ENCODE peak calls at places on chromosomes 12 and 14, in seven cellular contexts. One of them, this sample, is unnamed.

GRCh38 chr14:36054353-36055051 is 122.0 kb downstream of the PTCSC3 start:
- DNase-seq in neural progenitor cell: no peak
- DNase-seq in NCI-H1694: no peak
- DNase-seq in HAP-1: no peak
- DNase-seq in left cardiac atrium: no peak
- DNase-seq in ureter: no peak
- DNase-seq in Ammon's horn: no peak
- DNase-seq in this sample: no peak

GRCh38 chr12:32918890-32919791 is 22.6 kb upstream of the PKP2 start:
- DNase-seq in HAP-1: peak; percentile 42
- DNase-seq in left cardiac atrium: no peak
- DNase-seq in Ammon's horn: peak; percentile 63
- DNase-seq in ureter: no peak
- DNase-seq in neural progenitor cell: peak; percentile 48
- DNase-seq in NCI-H1694: peak; percentile 71
- DNase-seq in this sample: no peak

GRCh38 chr12:108335349-108336119 is 3.6 kb downstream of the CMKLR1 start:
- DNase-seq in left cardiac atrium: no peak
- DNase-seq in HAP-1: no peak
- DNase-seq in neural progenitor cell: no peak
- DNase-seq in ureter: no peak
- DNase-seq in NCI-H1694: no peak
- DNase-seq in Ammon's horn: peak; percentile 49
- DNase-seq in this sample: no peak

GRCh38 chr12:30985814-30986452 is 59.4 kb downstream of the TSPAN11 start:
- DNase-seq in NCI-H1694: peak; percentile 66
- DNase-seq in Ammon's horn: peak; percentile 81
- DNase-seq in HAP-1: peak; percentile 70
- DNase-seq in neural progenitor cell: peak; percentile 76
- DNase-seq in left cardiac atrium: peak; percentile 62
- DNase-seq in ureter: peak; percentile 58
- DNase-seq in this sample: no peak

GRCh38 chr14:96888593-96888992 is 91.4 kb downstream of the VRK1 start:
- DNase-seq in ureter: no peak
- DNase-seq in neural progenitor cell: peak; percentile 73
- DNase-seq in NCI-H1694: peak; percentile 14
- DNase-seq in HAP-1: no peak
- DNase-seq in left cardiac atrium: no peak
- DNase-seq in Ammon's horn: no peak
- DNase-seq in this sample: no peak

GRCh38 chr12:52187206-52187605 is 4.6 kb downstream of the KRT80 start:
- DNase-seq in left cardiac atrium: no peak
- DNase-seq in ureter: no peak
- DNase-seq in NCI-H1694: no peak
- DNase-seq in Ammon's horn: no peak
- DNase-seq in neural progenitor cell: no peak
- DNase-seq in HAP-1: no peak
- DNase-seq in this sample: no peak

GRCh38 chr12:106032141-106032925 is 106.4 kb downstream of the NUAK1 start:
- DNase-seq in left cardiac atrium: no peak
- DNase-seq in ureter: no peak
- DNase-seq in HAP-1: peak; percentile 16
- DNase-seq in NCI-H1694: no peak
- DNase-seq in neural progenitor cell: no peak
- DNase-seq in Ammon's horn: no peak
- DNase-seq in this sample: no peak

GRCh38 chr12:5965950-5966383 is 20.9 kb upstream of the ANO2 start:
- DNase-seq in NCI-H1694: peak; percentile 30
- DNase-seq in left cardiac atrium: peak; percentile 60
- DNase-seq in ureter: no peak
- DNase-seq in Ammon's horn: peak; percentile 65
- DNase-seq in neural progenitor cell: peak; percentile 84
- DNase-seq in HAP-1: peak; percentile 76
- DNase-seq in this sample: no peak

GRCh38 chr12:49201595-49202295 is 12.9 kb upstream of the TUBA1A start:
- DNase-seq in ureter: no peak
- DNase-seq in HAP-1: peak; percentile 66
- DNase-seq in Ammon's horn: no peak
- DNase-seq in NCI-H1694: no peak
- DNase-seq in neural progenitor cell: peak; percentile 54
- DNase-seq in left cardiac atrium: peak; percentile 31
- DNase-seq in this sample: no peak

GRCh38 chr12:109998904-109999648 is at the start of gene ANKRD13A:
- DNase-seq in ureter: peak; percentile 95
- DNase-seq in Ammon's horn: peak; percentile 96
- DNase-seq in NCI-H1694: peak; percentile 58
- DNase-seq in HAP-1: peak; percentile 92
- DNase-seq in left cardiac atrium: peak; percentile 91
- DNase-seq in neural progenitor cell: peak; percentile 93
- DNase-seq in this sample: peak; percentile 75

GRCh38 chr14:64725360-64725815 is 21.2 kb downstream of the PLEKHG3 start:
- DNase-seq in HAP-1: peak; percentile 59
- DNase-seq in left cardiac atrium: no peak
- DNase-seq in Ammon's horn: no peak
- DNase-seq in ureter: no peak
- DNase-seq in neural progenitor cell: peak; percentile 75
- DNase-seq in NCI-H1694: no peak
- DNase-seq in this sample: no peak

GRCh38 chr12:26434299-26434915 is 239.0 kb downstream of the SSPN start:
- DNase-seq in NCI-H1694: peak; percentile 50
- DNase-seq in Ammon's horn: peak; percentile 58
- DNase-seq in HAP-1: peak; percentile 49
- DNase-seq in neural progenitor cell: peak; percentile 71
- DNase-seq in ureter: no peak
- DNase-seq in left cardiac atrium: no peak
- DNase-seq in this sample: no peak

GRCh38 chr14:57991353-57991752 is 125.5 kb upstream of the SLC35F4 start:
- DNase-seq in Ammon's horn: no peak
- DNase-seq in HAP-1: no peak
- DNase-seq in NCI-H1694: no peak
- DNase-seq in left cardiac atrium: no peak
- DNase-seq in ureter: no peak
- DNase-seq in neural progenitor cell: no peak
- DNase-seq in this sample: no peak

GRCh38 chr14:38775986-38776385 is 327.0 kb downstream of the SEC23A start:
- DNase-seq in HAP-1: no peak
- DNase-seq in NCI-H1694: no peak
- DNase-seq in neural progenitor cell: no peak
- DNase-seq in Ammon's horn: no peak
- DNase-seq in left cardiac atrium: no peak
- DNase-seq in ureter: no peak
- DNase-seq in this sample: no peak

GRCh38 chr12:52029686-52030085 is 21.6 kb upstream of the NR4A1 start:
- DNase-seq in HAP-1: peak; percentile 78
- DNase-seq in ureter: no peak
- DNase-seq in neural progenitor cell: peak; percentile 95
- DNase-seq in Ammon's horn: peak; percentile 73
- DNase-seq in NCI-H1694: no peak
- DNase-seq in left cardiac atrium: no peak
- DNase-seq in this sample: no peak

GRCh38 chr14:59868021-59868420 is 2.6 kb downstream of the RTN1 start:
- DNase-seq in left cardiac atrium: no peak
- DNase-seq in neural progenitor cell: no peak
- DNase-seq in NCI-H1694: no peak
- DNase-seq in ureter: no peak
- DNase-seq in Ammon's horn: no peak
- DNase-seq in HAP-1: no peak
- DNase-seq in this sample: no peak

This sample was measured in esophagus squamous epithelium.